ENCODE peak calls at places on chromosomes 5 and 9, in ten cellular contexts. M is right lobe of liver, F is esophagus squamous epithelium, D is body of pancreas, U is NB4, B is heart right ventricle, H is IMR-90, E is cardiac fibroblast, A is PC-9, I is K562. S is an unnamed sample.
A peak's percentile ranks its signal among the peaks of the same experiment; 100 is the strongest.

GRCh38 chr5:113225259-113225658 is 209.5 kb downstream of the TSSK1B start:
- DNase-seq in M (no peak), F (no peak), D (no peak), U (no peak), B (no peak), H (no peak), E (no peak), A (no peak), I (no peak), S (no peak)

GRCh38 chr5:150554857-150555256 is 46.9 kb downstream of the NDST1 start:
- DNase-seq in M (no peak), F (no peak), D (no peak), U (no peak), B (no peak), H (no peak), E (no peak), A (no peak), I (no peak), S (no peak)

GRCh38 chr5:419970-420369 is 23.0 kb upstream of the EXOC3 start:
- DNase-seq in M (no peak), F (no peak), D (no peak), U (no peak), B (no peak), H (no peak), E (peak; percentile 30), A (no peak), I (no peak), S (no peak)

GRCh38 chr9:77996696-77997095 is 34.9 kb downstream of the GNAQ start:
- DNase-seq in M (no peak), F (no peak), D (no peak), U (no peak), B (no peak), H (no peak), E (no peak), A (no peak), I (no peak), S (no peak)

GRCh38 chr5:113510836-113511451 is 2.5 kb upstream of the YTHDC2 start:
- DNase-seq in M (no peak), F (no peak), D (no peak), U (peak; percentile 57), B (no peak), H (peak; percentile 69), E (peak; percentile 81), A (peak; percentile 50), I (no peak), S (no peak)

GRCh38 chr9:96418920-96419690 is 935 bp upstream of the ZNF367 start:
- DNase-seq in M (peak; percentile 84), F (no peak), D (peak; percentile 62), U (peak; percentile 91), B (peak; percentile 74), H (peak; percentile 13), E (peak; percentile 65), A (peak; percentile 45), I (peak; percentile 86), S (no peak)

GRCh38 chr5:161757223-161757622 is 71.7 kb downstream of the GABRA6 start:
- DNase-seq in M (no peak), F (no peak), D (no peak), U (no peak), B (no peak), H (no peak), E (no peak), A (no peak), I (no peak), S (no peak)

GRCh38 chr5:10583663-10584572 is 20.0 kb downstream of the ANKRD33B start:
- DNase-seq in M (no peak), F (no peak), D (no peak), U (no peak), B (no peak), H (no peak), E (no peak), A (no peak), I (no peak), S (no peak)

GRCh38 chr9:112041536-112042243 is 133.4 kb downstream of the SUSD1 start:
- DNase-seq in M (no peak), F (no peak), D (peak; percentile 66), U (no peak), B (no peak), H (peak; percentile 100), E (peak; percentile 98), A (peak; percentile 99), I (no peak), S (peak; percentile 99)

GRCh38 chr5:66477591-66477990 is 118.6 kb upstream of the MAST4 start:
- DNase-seq in M (no peak), F (no peak), D (no peak), U (no peak), B (peak; percentile 13), H (no peak), E (peak; percentile 73), A (no peak), I (no peak), S (no peak)

GRCh38 chr5:42636425-42636824 is 120.2 kb upstream of the CCDC152 start:
- DNase-seq in M (no peak), F (no peak), D (no peak), U (peak; percentile 9), B (no peak), H (no peak), E (peak; percentile 12), A (no peak), I (no peak), S (no peak)

GRCh38 chr5:10250804-10251276 is 760 bp downstream of the CCT5 start:
- DNase-seq in M (no peak), F (no peak), D (no peak), U (peak; percentile 61), B (no peak), H (peak; percentile 41), E (peak; percentile 32), A (no peak), I (peak; percentile 36), S (no peak)

GRCh38 chr5:148306446-148306845 is 5.8 kb upstream of the SPINK7 start:
- DNase-seq in M (no peak), F (no peak), D (no peak), U (no peak), B (no peak), H (no peak), E (no peak), A (no peak), I (no peak), S (no peak)

GRCh38 chr9:4666042-4666699 is at the start of gene SPATA6L:
- DNase-seq in M (peak; percentile 75), F (no peak), D (peak; percentile 79), U (peak; percentile 76), B (peak; percentile 68), H (peak; percentile 45), E (peak; percentile 67), A (no peak), I (no peak), S (no peak)
- TF ChIP-seq CTCF in M (peak; percentile 10), F (no peak), D (no peak), U (peak; percentile 21), B (no peak), H (no peak), E (no peak), A (no peak), I (no peak), S (no peak)

GRCh38 chr5:102958481-102959011 is 161.4 kb downstream of the GIN1 start:
- DNase-seq in M (no peak), F (no peak), D (no peak), U (no peak), B (no peak), H (peak; percentile 66), E (peak; percentile 62), A (no peak), I (no peak), S (no peak)
- H3K4me3 ChIP-seq in M (no peak overlapping the region), F (no peak overlapping the region), D (no peak overlapping the region), U (no peak overlapping the region), B (no peak overlapping the region), H (no peak overlapping the region), E (no peak overlapping the region), A (no peak overlapping the region), I (no peak overlapping the region), S (no peak overlapping the region)

DNA sequence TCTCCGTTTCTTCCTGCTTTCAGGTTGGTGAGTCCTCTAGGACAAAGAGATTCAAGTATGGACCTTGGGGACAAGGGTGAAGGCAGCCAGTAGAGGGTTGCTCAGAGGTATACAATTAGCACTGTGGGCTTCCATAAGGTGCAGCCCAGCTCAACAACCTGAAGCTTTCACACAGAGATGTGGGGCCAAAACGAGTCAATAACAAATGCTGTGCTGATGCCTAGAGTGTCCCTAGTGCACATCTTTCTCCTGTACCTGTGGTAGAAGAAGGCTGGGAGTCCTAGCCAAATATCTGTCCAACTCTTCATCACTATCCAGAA is 20.7 kb upstream of the MLANA start:
- DNase-seq in M (no peak), F (no peak), D (no peak), U (no peak), B (no peak), H (no peak), E (no peak), A (no peak), I (no peak), S (no peak)
- TF ChIP-seq CTCF in M (no peak), F (peak; percentile 3), D (no peak), U (no peak), B (no peak), H (no peak), E (no peak), A (peak; percentile 1), I (no peak), S (no peak)

GRCh38 chr9:135087899-135088347 is 455 bp downstream of the OLFM1 start:
- DNase-seq in M (no peak), F (no peak), D (no peak), U (no peak), B (no peak), H (no peak), E (no peak), A (no peak), I (no peak), S (no peak)

GRCh38 chr9:135090081-135090480 is 2.6 kb downstream of the OLFM1 start:
- DNase-seq in M (no peak), F (no peak), D (no peak), U (no peak), B (no peak), H (no peak), E (no peak), A (no peak), I (no peak), S (no peak)

GRCh38 chr9:135087489-135087791 is at the start of gene OLFM1:
- DNase-seq in M (peak; percentile 72), F (no peak), D (peak; percentile 82), U (no peak), B (peak; percentile 81), H (peak; percentile 46), E (peak; percentile 68), A (no peak), I (peak; percentile 59), S (no peak)

GRCh38 chr9:135088979-135089847 is 1.7 kb downstream of the OLFM1 start:
- DNase-seq in M (no peak), F (no peak), D (no peak), U (no peak), B (no peak), H (no peak), E (no peak), A (no peak), I (no peak), S (no peak)

DNA sequence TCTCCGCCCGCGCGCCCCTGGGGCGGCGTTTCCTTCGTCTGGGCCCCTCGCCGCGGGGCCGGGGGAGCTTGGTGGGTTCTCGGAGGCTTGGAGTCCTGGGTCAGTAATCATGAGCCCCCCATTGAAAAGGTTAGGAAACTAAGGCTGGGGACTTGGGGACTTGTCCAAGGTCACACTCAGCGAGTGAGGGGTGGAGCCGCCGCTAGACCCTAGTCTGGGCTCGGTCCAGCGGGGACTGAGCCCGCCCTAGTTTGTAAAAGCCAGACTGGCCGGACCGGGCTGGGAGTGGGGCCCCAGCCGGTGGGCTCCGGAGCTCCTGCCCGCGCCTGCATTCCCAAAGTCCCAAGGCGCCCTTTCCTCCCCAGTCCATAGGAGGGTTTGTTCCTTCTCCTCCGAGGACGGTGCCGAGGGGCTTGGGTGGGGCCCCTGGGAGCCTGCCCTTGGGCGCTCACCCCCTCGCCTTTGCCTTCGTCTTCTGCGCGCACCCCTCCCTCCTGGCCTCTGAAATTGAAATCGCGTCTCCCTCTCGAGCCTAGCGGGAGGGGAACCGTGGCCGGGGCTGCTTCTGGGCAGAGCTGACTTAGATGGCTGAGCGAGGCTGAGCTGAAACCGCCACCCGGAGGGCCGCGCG is 995 bp downstream of the OLFM1 start:
- DNase-seq in M (no peak), F (no peak), D (no peak), U (no peak), B (no peak), H (no peak), E (no peak), A (no peak), I (no peak), S (no peak)
- H3K4me3 ChIP-seq in M (peak overlapping the region; percentile 12), F (peak overlapping the region; percentile 68), D (no peak overlapping the region), U (no peak overlapping the region), B (peak overlapping the region; percentile 46), H (no peak overlapping the region), E (no peak overlapping the region), A (no peak overlapping the region), I (no peak overlapping the region), S (no peak overlapping the region)